ENCODE peak calls at places on chromosome 9, in ten cellular contexts. T is osteoblast, Y is activated B cell treated with CpG ODN at 0.5 μM for 24 hours, M is mesothelial cell of epicardium, Z is Calu3, N is RWPE1, W is upper lobe of right lung, D is kidney epithelial cell, I is neural crest cell, F is IMR-90. H is an unnamed sample.

GRCh38 chr9:99966720-99967119 is 60.3 kb downstream of the STX17 start:
- DNase-seq in T (no peak), Y (no peak), M (no peak), Z (peak), N (peak), W (no peak), D (peak), I (no peak), F (peak), H (no peak)

GRCh38 chr9:36503172-36504153 is 69.2 kb upstream of the MELK start:
- DNase-seq in T (no peak), Y (no peak), M (no peak), Z (no peak), N (no peak), W (no peak), D (no peak), I (no peak), F (peak), H (no peak)

GRCh38 chr9:107060026-107060425 is 197.1 kb downstream of the ZNF462 start:
- DNase-seq in T (no peak), Y (no peak), M (no peak), Z (no peak), N (no peak), W (no peak), D (no peak), I (no peak), F (no peak), H (no peak)

GRCh38 chr9:106467847-106468163 is 395.2 kb upstream of the ZNF462 start:
- DNase-seq in T (no peak), Y (no peak), M (no peak), Z (no peak), N (no peak), W (no peak), D (no peak), I (no peak), F (no peak), H (no peak)

GRCh38 chr9:97990259-97990658 is 7.1 kb downstream of the ANP32B start:
- DNase-seq in T (peak), Y (no peak), M (no peak), Z (no peak), N (peak), W (no peak), D (peak), I (no peak), F (peak), H (no peak)

GRCh38 chr9:84975926-84976325 is 306.4 kb downstream of the NTRK2 start:
- DNase-seq in T (no peak), Y (no peak), M (no peak), Z (no peak), N (peak), W (no peak), D (no peak), I (no peak), F (no peak), H (no peak)

GRCh38 chr9:126403451-126403850 is 76.8 kb downstream of the MVB12B start:
- DNase-seq in T (no peak), Y (no peak), M (no peak), Z (no peak), N (no peak), W (no peak), D (no peak), I (no peak), F (peak), H (no peak)

GRCh38 chr9:21267141-21267540 is 27.3 kb upstream of the IFNA14 start:
- DNase-seq in T (no peak), Y (no peak), M (no peak), Z (no peak), N (no peak), W (no peak), D (no peak), I (no peak), F (no peak), H (no peak)

GRCh38 chr9:114613087-114613486 is 2.0 kb downstream of the TMEM268 start:
- DNase-seq in T (no peak), Y (no peak), M (no peak), Z (no peak), N (no peak), W (no peak), D (no peak), I (no peak), F (no peak), H (no peak)

GRCh38 chr9:17052626-17053025 is 82.2 kb upstream of the CNTLN start:
- DNase-seq in T (no peak), Y (no peak), M (no peak), Z (no peak), N (no peak), W (no peak), D (no peak), I (no peak), F (no peak), H (no peak)

GRCh38 chr9:98850851-98851729 is 43.6 kb downstream of the GALNT12 start:
- DNase-seq in T (no peak), Y (no peak), M (no peak), Z (no peak), N (no peak), W (no peak), D (no peak), I (no peak), F (no peak), H (no peak)

GRCh38 chr9:136700959-136701664 is 11.3 kb upstream of the DIPK1B start:
- DNase-seq in T (no peak), Y (no peak), M (no peak), Z (no peak), N (no peak), W (peak), D (no peak), I (no peak), F (peak), H (peak)
- TF ChIP-seq CTCF in T (no peak), Y (no peak), M (no peak), Z (no peak), N (no peak), W (no peak), D (no peak), I (no peak), F (no peak), H (no peak)

GRCh38 chr9:101235105-101235866 is 149.5 kb downstream of the BAAT start:
- DNase-seq in T (no peak), Y (no peak), M (no peak), Z (no peak), N (peak), W (no peak), D (no peak), I (no peak), F (no peak), H (no peak)
- TF ChIP-seq CTCF in T (no peak), Y (no peak), M (peak), Z (no peak), N (peak), W (peak), D (peak), I (peak), F (peak), H (no peak)

DNA sequence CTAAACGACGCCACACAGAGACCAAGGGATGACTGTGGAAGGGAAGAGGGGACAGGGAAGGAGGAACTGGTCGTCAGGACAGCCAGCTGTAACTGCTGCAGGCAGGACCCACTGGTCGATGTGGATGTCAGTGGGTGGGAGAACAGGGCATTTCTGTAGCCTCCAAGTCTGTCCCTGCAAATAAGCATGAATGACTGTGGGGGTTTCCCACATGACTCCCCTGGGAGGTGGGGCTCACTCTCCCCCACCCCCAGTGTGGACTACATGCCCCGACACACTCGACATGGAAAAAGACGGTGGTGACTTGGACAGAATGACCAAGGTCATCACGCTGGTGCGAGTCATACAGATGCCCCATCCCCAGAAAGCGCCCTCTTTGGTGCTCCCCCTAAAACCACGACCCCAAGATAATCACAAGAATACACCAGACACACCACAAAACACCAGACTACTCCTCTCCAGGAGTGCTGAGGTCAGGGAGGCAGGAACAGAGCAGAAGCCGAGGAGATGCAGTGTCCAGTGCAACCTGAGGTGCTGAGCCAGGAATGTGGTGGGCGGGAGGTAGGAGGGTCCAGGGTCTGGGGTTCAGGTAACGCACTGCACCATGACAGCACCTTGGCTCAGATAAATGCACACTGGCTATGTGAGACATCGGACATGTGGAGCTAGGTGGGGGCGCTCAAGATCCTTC is 64.9 kb downstream of the SECISBP2 start:
- DNase-seq in T (peak), Y (no peak), M (no peak), Z (no peak), N (no peak), W (no peak), D (no peak), I (no peak), F (no peak), H (no peak)
- TF ChIP-seq CTCF in T (no peak), Y (no peak), M (no peak), Z (no peak), N (no peak), W (no peak), D (no peak), I (no peak), F (no peak), H (no peak)

GRCh38 chr9:134858051-134858841 is 22.4 kb upstream of the FCN2 start:
- DNase-seq in T (peak), Y (no peak), M (no peak), Z (no peak), N (peak), W (peak), D (no peak), I (no peak), F (peak), H (no peak)
- TF ChIP-seq CTCF in T (peak), Y (no peak), M (no peak), Z (no peak), N (no peak), W (no peak), D (no peak), I (no peak), F (peak), H (no peak)

GRCh38 chr9:89879276-89879675 is 274.5 kb downstream of the GADD45G start:
- DNase-seq in T (peak), Y (peak), M (no peak), Z (no peak), N (no peak), W (peak), D (no peak), I (no peak), F (no peak), H (peak)
- TF ChIP-seq CTCF in T (no peak), Y (no peak), M (no peak), Z (no peak), N (no peak), W (no peak), D (no peak), I (no peak), F (no peak), H (no peak)

DNA sequence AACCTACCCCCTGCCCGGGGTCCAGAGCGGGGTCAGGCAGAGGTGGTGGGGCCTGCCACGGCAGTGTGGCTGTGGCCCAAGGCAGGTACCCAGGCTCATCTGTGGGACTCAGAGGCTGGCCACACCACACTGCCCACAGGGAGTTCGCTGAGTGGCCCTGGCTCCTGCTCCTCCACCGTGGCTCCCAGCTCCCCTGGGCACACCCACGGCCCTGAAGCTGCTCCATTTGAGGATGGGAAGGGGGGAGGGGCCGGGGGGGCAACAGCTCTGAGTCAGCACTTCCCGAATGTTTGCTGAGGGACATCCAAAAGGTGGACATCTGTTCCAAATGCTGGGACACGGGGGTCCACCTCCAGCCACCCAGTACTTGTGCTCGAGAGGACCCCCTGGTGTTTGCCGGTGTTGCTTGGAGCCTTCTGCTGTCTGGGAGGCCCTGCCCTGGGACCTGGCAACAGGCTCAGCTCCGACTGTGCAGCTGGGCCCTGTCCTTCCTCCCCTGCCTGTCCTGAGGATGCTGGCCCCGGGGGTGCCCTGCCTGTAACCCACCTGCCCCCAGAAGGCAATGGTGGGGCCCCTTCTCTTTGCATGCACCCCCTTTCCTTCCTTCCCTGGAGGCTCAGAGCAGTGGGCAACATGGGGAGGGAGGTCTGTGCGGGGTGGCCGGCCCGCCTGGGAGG is 2.5 kb upstream of the NRARP start:
- DNase-seq in T (peak), Y (no peak), M (peak), Z (no peak), N (no peak), W (peak), D (no peak), I (no peak), F (no peak), H (no peak)
- TF ChIP-seq CTCF in T (no peak), Y (no peak), M (no peak), Z (no peak), N (peak), W (peak), D (peak), I (peak), F (peak), H (no peak)

H was measured in CD8-positive, alpha-beta T cell.